ENCODE peak calls at places on chromosomes 16 and 17, in seven cellular contexts. One of them, this sample, is unnamed.

GRCh38 chr16:56657555-56658430 is at the start of gene MT1F:
- DNase-seq in RWPE1: peak
- DNase-seq in fibroblast of pulmonary artery: peak
- DNase-seq in adrenal gland: peak
- DNase-seq in bronchial epithelial cell: peak
- DNase-seq in fibroblast of lung: peak
- DNase-seq in neural crest cell: peak
- DNase-seq in this sample: no peak

GRCh38 chr16:87003414-87003755 is 313.8 kb downstream of the C16orf95 start:
- DNase-seq in RWPE1: no peak
- DNase-seq in fibroblast of pulmonary artery: no peak
- DNase-seq in adrenal gland: no peak
- DNase-seq in bronchial epithelial cell: no peak
- DNase-seq in fibroblast of lung: no peak
- DNase-seq in neural crest cell: no peak
- DNase-seq in this sample: no peak

GRCh38 chr16:74034862-74035261 is 261.8 kb upstream of the PSMD7 start:
- DNase-seq in RWPE1: peak
- DNase-seq in fibroblast of pulmonary artery: peak
- DNase-seq in adrenal gland: no peak
- DNase-seq in bronchial epithelial cell: peak
- DNase-seq in fibroblast of lung: peak
- DNase-seq in neural crest cell: peak
- DNase-seq in this sample: peak

GRCh38 chr17:63533433-63534077 is 10.4 kb downstream of the KCNH6 start:
- DNase-seq in RWPE1: no peak
- DNase-seq in fibroblast of pulmonary artery: no peak
- DNase-seq in adrenal gland: no peak
- DNase-seq in bronchial epithelial cell: no peak
- DNase-seq in fibroblast of lung: no peak
- DNase-seq in neural crest cell: no peak
- DNase-seq in this sample: no peak

GRCh38 chr16:55283776-55284717 is 40.0 kb upstream of the IRX6 start:
- DNase-seq in RWPE1: no peak
- DNase-seq in fibroblast of pulmonary artery: no peak
- DNase-seq in adrenal gland: no peak
- DNase-seq in bronchial epithelial cell: no peak
- DNase-seq in fibroblast of lung: no peak
- DNase-seq in neural crest cell: no peak
- DNase-seq in this sample: no peak

GRCh38 chr17:27552467-27552779 is 78.6 kb upstream of the LGALS9 start:
- DNase-seq in RWPE1: peak
- DNase-seq in fibroblast of pulmonary artery: peak
- DNase-seq in adrenal gland: no peak
- DNase-seq in bronchial epithelial cell: peak
- DNase-seq in fibroblast of lung: peak
- DNase-seq in neural crest cell: no peak
- DNase-seq in this sample: peak

GRCh38 chr16:569445-570254 is at the start of gene PIGQ:
- DNase-seq in RWPE1: peak
- DNase-seq in fibroblast of pulmonary artery: peak
- DNase-seq in adrenal gland: peak
- DNase-seq in bronchial epithelial cell: no peak
- DNase-seq in fibroblast of lung: peak
- DNase-seq in neural crest cell: peak
- DNase-seq in this sample: peak

GRCh38 chr17:79078476-79079190 is 4.0 kb downstream of the ENGASE start:
- DNase-seq in RWPE1: no peak
- DNase-seq in fibroblast of pulmonary artery: no peak
- DNase-seq in adrenal gland: no peak
- DNase-seq in bronchial epithelial cell: no peak
- DNase-seq in fibroblast of lung: no peak
- DNase-seq in neural crest cell: no peak
- DNase-seq in this sample: no peak

GRCh38 chr17:42387221-42387657 is 1.0 kb downstream of the STAT3 start:
- DNase-seq in RWPE1: peak
- DNase-seq in fibroblast of pulmonary artery: peak
- DNase-seq in adrenal gland: no peak
- DNase-seq in bronchial epithelial cell: peak
- DNase-seq in fibroblast of lung: peak
- DNase-seq in neural crest cell: no peak
- DNase-seq in this sample: peak

GRCh38 chr17:41100081-41100480 is 1.9 kb downstream of the KRTAP4-16 start:
- DNase-seq in RWPE1: no peak
- DNase-seq in fibroblast of pulmonary artery: no peak
- DNase-seq in adrenal gland: no peak
- DNase-seq in bronchial epithelial cell: no peak
- DNase-seq in fibroblast of lung: no peak
- DNase-seq in neural crest cell: no peak
- DNase-seq in this sample: no peak

GRCh38 chr17:9907883-9908648 is 3.0 kb upstream of the RCVRN start:
- DNase-seq in RWPE1: no peak
- DNase-seq in fibroblast of pulmonary artery: no peak
- DNase-seq in adrenal gland: no peak
- DNase-seq in bronchial epithelial cell: no peak
- DNase-seq in fibroblast of lung: peak
- DNase-seq in neural crest cell: no peak
- DNase-seq in this sample: no peak

GRCh38 chr17:44159519-44160210 is 10.8 kb upstream of the ASB16 start:
- DNase-seq in RWPE1: no peak
- DNase-seq in fibroblast of pulmonary artery: peak
- DNase-seq in adrenal gland: no peak
- DNase-seq in bronchial epithelial cell: no peak
- DNase-seq in fibroblast of lung: peak
- DNase-seq in neural crest cell: no peak
- DNase-seq in this sample: no peak

GRCh38 chr16:4511441-4512082 is 27.0 kb downstream of the CDIP1 start:
- DNase-seq in RWPE1: peak
- DNase-seq in fibroblast of pulmonary artery: peak
- DNase-seq in adrenal gland: peak
- DNase-seq in bronchial epithelial cell: peak
- DNase-seq in fibroblast of lung: peak
- DNase-seq in neural crest cell: peak
- DNase-seq in this sample: peak

GRCh38 chr17:11889266-11889665 is 108.0 kb downstream of the ZNF18 start:
- DNase-seq in RWPE1: no peak
- DNase-seq in fibroblast of pulmonary artery: no peak
- DNase-seq in adrenal gland: no peak
- DNase-seq in bronchial epithelial cell: no peak
- DNase-seq in fibroblast of lung: no peak
- DNase-seq in neural crest cell: no peak
- DNase-seq in this sample: no peak

GRCh38 chr16:13999895-14000425 is 71.2 kb upstream of the MRTFB start:
- DNase-seq in RWPE1: no peak
- DNase-seq in fibroblast of pulmonary artery: no peak
- DNase-seq in adrenal gland: no peak
- DNase-seq in bronchial epithelial cell: no peak
- DNase-seq in fibroblast of lung: no peak
- DNase-seq in neural crest cell: no peak
- DNase-seq in this sample: no peak

GRCh38 chr17:83180996-83181481 is 101.6 kb downstream of the METRNL start:
- DNase-seq in RWPE1: no peak
- DNase-seq in fibroblast of pulmonary artery: no peak
- DNase-seq in adrenal gland: no peak
- DNase-seq in bronchial epithelial cell: no peak
- DNase-seq in fibroblast of lung: no peak
- DNase-seq in neural crest cell: no peak
- DNase-seq in this sample: no peak

GRCh38 chr16:85105475-85105874 is 6.8 kb downstream of the CIBAR2 start:
- DNase-seq in RWPE1: no peak
- DNase-seq in fibroblast of pulmonary artery: no peak
- DNase-seq in adrenal gland: no peak
- DNase-seq in bronchial epithelial cell: no peak
- DNase-seq in fibroblast of lung: no peak
- DNase-seq in neural crest cell: no peak
- DNase-seq in this sample: no peak

GRCh38 chr17:17130077-17130844 is 75.9 kb downstream of the PLD6 start:
- DNase-seq in RWPE1: no peak
- DNase-seq in fibroblast of pulmonary artery: no peak
- DNase-seq in adrenal gland: no peak
- DNase-seq in bronchial epithelial cell: no peak
- DNase-seq in fibroblast of lung: no peak
- DNase-seq in neural crest cell: no peak
- DNase-seq in this sample: no peak
- TF ChIP-seq CTCF in RWPE1: no peak
- TF ChIP-seq CTCF in fibroblast of pulmonary artery: no peak
- TF ChIP-seq CTCF in adrenal gland: no peak
- TF ChIP-seq CTCF in bronchial epithelial cell: no peak
- TF ChIP-seq CTCF in fibroblast of lung: no peak
- TF ChIP-seq CTCF in neural crest cell: no peak
- TF ChIP-seq CTCF in this sample: no peak

GRCh38 chr17:58082870-58083490 is at the start of gene DYNLL2:
- DNase-seq in RWPE1: peak
- DNase-seq in fibroblast of pulmonary artery: peak
- DNase-seq in adrenal gland: peak
- DNase-seq in bronchial epithelial cell: peak
- DNase-seq in fibroblast of lung: peak
- DNase-seq in neural crest cell: peak
- DNase-seq in this sample: peak

GRCh38 chr17:58083491-58084316 is 485 bp downstream of the DYNLL2 start:
- DNase-seq in RWPE1: peak
- DNase-seq in fibroblast of pulmonary artery: peak
- DNase-seq in adrenal gland: peak
- DNase-seq in bronchial epithelial cell: peak
- DNase-seq in fibroblast of lung: peak
- DNase-seq in neural crest cell: no peak
- DNase-seq in this sample: peak

GRCh38 chr17:58085039-58085715 is 2.0 kb downstream of the DYNLL2 start:
- DNase-seq in RWPE1: no peak
- DNase-seq in fibroblast of pulmonary artery: no peak
- DNase-seq in adrenal gland: peak
- DNase-seq in bronchial epithelial cell: no peak
- DNase-seq in fibroblast of lung: no peak
- DNase-seq in neural crest cell: no peak
- DNase-seq in this sample: no peak

GRCh38 chr17:58082341-58082869 is 814 bp upstream of the DYNLL2 start:
- DNase-seq in RWPE1: no peak
- DNase-seq in fibroblast of pulmonary artery: no peak
- DNase-seq in adrenal gland: no peak
- DNase-seq in bronchial epithelial cell: no peak
- DNase-seq in fibroblast of lung: no peak
- DNase-seq in neural crest cell: no peak
- DNase-seq in this sample: no peak

DNA sequence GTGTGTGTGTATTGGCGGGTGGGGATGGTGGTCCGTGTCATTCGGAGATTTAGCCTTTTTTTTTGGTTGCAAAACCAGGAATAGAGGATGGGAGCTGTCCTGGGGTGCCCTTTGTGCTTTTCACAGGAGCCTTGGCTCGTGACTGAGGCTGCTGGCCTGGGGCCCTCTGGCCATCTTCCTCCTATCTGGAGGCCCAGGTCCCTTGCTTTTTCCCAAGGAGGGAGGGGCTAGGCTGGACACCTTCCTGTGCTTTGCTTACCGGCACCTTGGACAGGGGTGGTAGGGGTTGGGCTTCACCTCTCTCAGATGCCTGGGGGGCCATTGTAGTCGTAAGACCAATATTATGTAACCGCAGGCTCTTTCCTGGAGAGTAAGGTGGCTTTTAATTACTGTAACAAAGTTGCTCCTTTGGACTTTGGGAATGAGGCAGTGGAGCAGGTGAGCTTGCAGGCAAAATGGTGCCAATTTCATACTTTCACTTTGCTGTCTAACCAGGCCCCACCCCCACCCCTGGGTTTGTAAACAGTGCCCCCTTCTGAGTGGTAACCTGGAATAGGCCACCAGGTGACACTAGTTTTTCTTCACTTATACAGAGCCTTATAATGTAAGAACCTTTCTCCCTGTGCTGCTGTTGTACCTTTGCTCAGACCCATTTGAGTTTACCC is 1.2 kb downstream of the DYNLL2 start:
- DNase-seq in RWPE1: peak
- DNase-seq in fibroblast of pulmonary artery: peak
- DNase-seq in adrenal gland: peak
- DNase-seq in bronchial epithelial cell: peak
- DNase-seq in fibroblast of lung: peak
- DNase-seq in neural crest cell: no peak
- DNase-seq in this sample: peak
- TF ChIP-seq CTCF in RWPE1: no peak
- TF ChIP-seq CTCF in fibroblast of pulmonary artery: peak
- TF ChIP-seq CTCF in adrenal gland: no peak
- TF ChIP-seq CTCF in bronchial epithelial cell: peak
- TF ChIP-seq CTCF in fibroblast of lung: no peak
- TF ChIP-seq CTCF in neural crest cell: peak
- TF ChIP-seq CTCF in this sample: peak

DNA sequence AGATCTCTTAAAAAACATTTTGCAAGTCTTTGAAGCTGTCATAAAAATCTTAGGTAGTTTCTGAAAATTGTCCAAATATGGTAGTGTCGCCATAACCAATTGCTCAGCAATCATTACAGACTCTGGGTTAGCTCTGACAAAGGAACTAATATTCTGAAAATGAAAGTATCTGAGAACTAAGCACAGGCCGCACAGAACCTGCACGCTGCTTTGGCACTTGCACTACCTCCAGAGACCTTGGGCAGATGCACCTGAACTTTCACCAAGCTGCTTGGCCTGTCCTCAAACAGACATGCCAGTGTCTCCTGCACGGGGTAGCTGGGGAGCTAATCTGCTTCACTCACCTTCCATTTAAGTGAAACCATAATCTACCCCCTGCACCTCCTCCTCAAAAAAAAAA is 317.0 kb downstream of the MAF start:
- DNase-seq in RWPE1: no peak
- DNase-seq in fibroblast of pulmonary artery: no peak
- DNase-seq in adrenal gland: no peak
- DNase-seq in bronchial epithelial cell: no peak
- DNase-seq in fibroblast of lung: no peak
- DNase-seq in neural crest cell: no peak
- DNase-seq in this sample: no peak
- TF ChIP-seq CTCF in RWPE1: no peak
- TF ChIP-seq CTCF in fibroblast of pulmonary artery: no peak
- TF ChIP-seq CTCF in adrenal gland: no peak
- TF ChIP-seq CTCF in bronchial epithelial cell: no peak
- TF ChIP-seq CTCF in fibroblast of lung: no peak
- TF ChIP-seq CTCF in neural crest cell: no peak
- TF ChIP-seq CTCF in this sample: no peak

GRCh38 chr17:21289175-21289901 is 4.8 kb downstream of the MAP2K3 start:
- DNase-seq in RWPE1: no peak
- DNase-seq in fibroblast of pulmonary artery: no peak
- DNase-seq in adrenal gland: no peak
- DNase-seq in bronchial epithelial cell: no peak
- DNase-seq in fibroblast of lung: no peak
- DNase-seq in neural crest cell: no peak
- DNase-seq in this sample: no peak

GRCh38 chr17:21289902-21290571 is 5.5 kb downstream of the MAP2K3 start:
- DNase-seq in RWPE1: no peak
- DNase-seq in fibroblast of pulmonary artery: no peak
- DNase-seq in adrenal gland: peak
- DNase-seq in bronchial epithelial cell: no peak
- DNase-seq in fibroblast of lung: no peak
- DNase-seq in neural crest cell: no peak
- DNase-seq in this sample: peak

GRCh38 chr17:21287703-21288449 is 3.4 kb downstream of the MAP2K3 start:
- DNase-seq in RWPE1: peak
- DNase-seq in fibroblast of pulmonary artery: peak
- DNase-seq in adrenal gland: peak
- DNase-seq in bronchial epithelial cell: peak
- DNase-seq in fibroblast of lung: peak
- DNase-seq in neural crest cell: no peak
- DNase-seq in this sample: peak

GRCh38 chr17:21286771-21287702 is 2.5 kb downstream of the MAP2K3 start:
- DNase-seq in RWPE1: peak
- DNase-seq in fibroblast of pulmonary artery: no peak
- DNase-seq in adrenal gland: peak
- DNase-seq in bronchial epithelial cell: peak
- DNase-seq in fibroblast of lung: no peak
- DNase-seq in neural crest cell: no peak
- DNase-seq in this sample: no peak

GRCh38 chr17:21288581-21289017 is 4.1 kb downstream of the MAP2K3 start:
- DNase-seq in RWPE1: no peak
- DNase-seq in fibroblast of pulmonary artery: no peak
- DNase-seq in adrenal gland: no peak
- DNase-seq in bronchial epithelial cell: peak
- DNase-seq in fibroblast of lung: no peak
- DNase-seq in neural crest cell: no peak
- DNase-seq in this sample: no peak
- TF ChIP-seq CTCF in RWPE1: no peak
- TF ChIP-seq CTCF in fibroblast of pulmonary artery: peak
- TF ChIP-seq CTCF in adrenal gland: no peak
- TF ChIP-seq CTCF in bronchial epithelial cell: no peak
- TF ChIP-seq CTCF in fibroblast of lung: no peak
- TF ChIP-seq CTCF in neural crest cell: no peak
- TF ChIP-seq CTCF in this sample: no peak